ENCODE peak calls at places on chromosomes 16 and 17, in seven cellular contexts. One of them, this sample, is unnamed.

GRCh38 chr16:89742948-89743347 is 21.6 kb downstream of the ZNF276 start:
- DNase-seq in osteocyte: no peak
- DNase-seq in MCF 10A: no peak
- DNase-seq in Peyer's patch: no peak
- DNase-seq in NB4: no peak
- DNase-seq in breast epithelium: no peak
- DNase-seq in RWPE1: no peak
- DNase-seq in this sample: no peak

GRCh38 chr17:62965149-62965648 is 836 bp upstream of the TANC2 start:
- DNase-seq in Peyer's patch: no peak
- DNase-seq in RWPE1: no peak
- DNase-seq in osteocyte: no peak
- DNase-seq in NB4: peak
- DNase-seq in breast epithelium: no peak
- DNase-seq in MCF 10A: no peak
- DNase-seq in this sample: no peak

GRCh38 chr17:67800495-67800928 is 24.8 kb upstream of the BPTF start:
- DNase-seq in breast epithelium: peak
- DNase-seq in RWPE1: no peak
- DNase-seq in MCF 10A: peak
- DNase-seq in Peyer's patch: peak
- DNase-seq in NB4: peak
- DNase-seq in osteocyte: peak
- DNase-seq in this sample: peak

GRCh38 chr16:51134269-51134812 is 16.7 kb downstream of the SALL1 start:
- DNase-seq in RWPE1: no peak
- DNase-seq in NB4: no peak
- DNase-seq in Peyer's patch: no peak
- DNase-seq in breast epithelium: no peak
- DNase-seq in osteocyte: no peak
- DNase-seq in MCF 10A: no peak
- DNase-seq in this sample: no peak

GRCh38 chr16:4714996-4715395 is 19.1 kb downstream of the ANKS3 start:
- DNase-seq in MCF 10A: no peak
- DNase-seq in Peyer's patch: no peak
- DNase-seq in NB4: no peak
- DNase-seq in osteocyte: no peak
- DNase-seq in breast epithelium: no peak
- DNase-seq in RWPE1: no peak
- DNase-seq in this sample: no peak

GRCh38 chr17:65930140-65930715 is 261.7 kb downstream of the CEP112 start:
- DNase-seq in Peyer's patch: no peak
- DNase-seq in RWPE1: no peak
- DNase-seq in breast epithelium: no peak
- DNase-seq in MCF 10A: no peak
- DNase-seq in NB4: no peak
- DNase-seq in osteocyte: no peak
- DNase-seq in this sample: no peak

GRCh38 chr16:21260870-21261791 is 17.0 kb downstream of the CRYM start:
- DNase-seq in breast epithelium: no peak
- DNase-seq in NB4: no peak
- DNase-seq in MCF 10A: peak
- DNase-seq in osteocyte: no peak
- DNase-seq in Peyer's patch: peak
- DNase-seq in RWPE1: peak
- DNase-seq in this sample: peak

GRCh38 chr16:72848759-72849664 is 198.9 kb downstream of the ZFHX3 start:
- DNase-seq in MCF 10A: peak
- DNase-seq in Peyer's patch: peak
- DNase-seq in RWPE1: peak
- DNase-seq in breast epithelium: peak
- DNase-seq in osteocyte: peak
- DNase-seq in NB4: no peak
- DNase-seq in this sample: peak

GRCh38 chr17:42180922-42181850 is at the start of gene KCNH4:
- DNase-seq in MCF 10A: peak
- DNase-seq in NB4: peak
- DNase-seq in osteocyte: no peak
- DNase-seq in breast epithelium: no peak
- DNase-seq in Peyer's patch: peak
- DNase-seq in RWPE1: peak
- DNase-seq in this sample: peak

GRCh38 chr17:19645608-19646250 is 2.8 kb upstream of the ALDH3A2 start:
- DNase-seq in RWPE1: no peak
- DNase-seq in osteocyte: no peak
- DNase-seq in breast epithelium: no peak
- DNase-seq in MCF 10A: peak
- DNase-seq in NB4: peak
- DNase-seq in Peyer's patch: peak
- DNase-seq in this sample: peak

GRCh38 chr17:17507465-17508011 is 11.3 kb upstream of the RASD1 start:
- DNase-seq in breast epithelium: peak
- DNase-seq in NB4: no peak
- DNase-seq in Peyer's patch: peak
- DNase-seq in RWPE1: no peak
- DNase-seq in MCF 10A: no peak
- DNase-seq in osteocyte: no peak
- DNase-seq in this sample: no peak

GRCh38 chr17:76781056-76781982 is 43.4 kb downstream of the MFSD11 start:
- DNase-seq in Peyer's patch: no peak
- DNase-seq in NB4: peak
- DNase-seq in RWPE1: no peak
- DNase-seq in MCF 10A: no peak
- DNase-seq in osteocyte: no peak
- DNase-seq in breast epithelium: no peak
- DNase-seq in this sample: no peak

DNA sequence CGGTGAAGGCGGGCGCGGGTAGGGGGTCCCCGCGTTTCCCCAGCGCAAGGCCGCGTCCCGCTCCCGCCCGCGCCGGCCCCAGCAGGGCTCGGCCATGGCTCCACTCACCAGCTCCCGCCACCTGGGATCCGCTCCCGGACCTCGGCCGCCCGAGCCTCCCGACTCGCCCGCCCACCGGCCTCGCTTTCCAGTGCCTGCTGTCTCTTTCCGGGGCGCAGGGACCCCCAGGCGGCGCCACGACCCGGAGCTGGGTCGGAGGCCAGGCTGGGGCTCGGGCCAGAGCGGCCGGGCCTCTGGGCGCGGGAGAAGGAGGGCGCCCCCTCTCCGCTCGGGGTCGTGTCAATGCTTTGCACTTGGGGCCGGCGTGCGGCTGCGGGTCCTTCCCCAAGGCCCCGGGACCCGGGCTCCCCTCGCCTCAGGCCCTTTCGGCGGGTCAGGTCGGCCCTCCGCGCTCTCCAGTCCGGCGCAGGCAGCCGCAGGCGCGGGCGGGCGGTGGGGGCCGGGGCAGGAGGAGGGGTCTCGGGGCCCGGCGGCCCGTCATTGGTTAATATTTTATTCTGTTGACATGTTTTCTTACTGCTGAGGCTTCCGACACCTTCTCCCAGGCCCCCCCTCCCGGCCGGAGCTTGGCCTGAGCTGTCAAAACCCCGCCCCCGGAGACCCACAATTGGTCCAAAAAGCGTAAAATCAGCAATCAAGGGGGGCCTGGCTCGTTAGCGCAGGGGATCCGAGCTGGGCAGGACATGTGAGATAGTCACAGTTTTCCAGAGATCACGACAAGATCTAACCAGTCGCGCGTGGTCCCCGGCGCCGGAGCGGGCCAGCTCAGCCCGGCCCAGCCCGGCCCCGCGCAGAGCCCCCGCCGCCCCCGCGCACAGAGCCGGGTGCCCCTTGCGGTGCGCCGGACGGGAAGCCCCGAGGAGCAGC is at the start of gene TBX2:
- DNase-seq in NB4: no peak
- DNase-seq in RWPE1: peak
- DNase-seq in Peyer's patch: peak
- DNase-seq in breast epithelium: no peak
- DNase-seq in MCF 10A: peak
- DNase-seq in osteocyte: peak
- DNase-seq in this sample: peak
- TF ChIP-seq CTCF in NB4: no peak
- TF ChIP-seq CTCF in RWPE1: no peak
- TF ChIP-seq CTCF in Peyer's patch: no peak
- TF ChIP-seq CTCF in breast epithelium: no peak
- TF ChIP-seq CTCF in MCF 10A: no peak
- TF ChIP-seq CTCF in osteocyte: peak
- TF ChIP-seq CTCF in this sample: no peak

GRCh38 chr17:79075861-79076406 is 1.3 kb downstream of the ENGASE start:
- DNase-seq in NB4: no peak
- DNase-seq in RWPE1: no peak
- DNase-seq in MCF 10A: no peak
- DNase-seq in breast epithelium: no peak
- DNase-seq in osteocyte: no peak
- DNase-seq in Peyer's patch: peak
- DNase-seq in this sample: no peak

GRCh38 chr17:79073016-79073705 is 1.5 kb upstream of the ENGASE start:
- DNase-seq in MCF 10A: no peak
- DNase-seq in RWPE1: no peak
- DNase-seq in Peyer's patch: peak
- DNase-seq in breast epithelium: no peak
- DNase-seq in osteocyte: no peak
- DNase-seq in NB4: no peak
- DNase-seq in this sample: no peak

GRCh38 chr17:79075433-79075805 is 795 bp downstream of the ENGASE start:
- DNase-seq in MCF 10A: no peak
- DNase-seq in NB4: peak
- DNase-seq in RWPE1: no peak
- DNase-seq in osteocyte: no peak
- DNase-seq in Peyer's patch: no peak
- DNase-seq in breast epithelium: no peak
- DNase-seq in this sample: no peak

GRCh38 chr17:79073706-79074088 is 927 bp upstream of the ENGASE start:
- DNase-seq in RWPE1: no peak
- DNase-seq in NB4: no peak
- DNase-seq in breast epithelium: no peak
- DNase-seq in MCF 10A: no peak
- DNase-seq in osteocyte: no peak
- DNase-seq in Peyer's patch: peak
- DNase-seq in this sample: no peak

DNA sequence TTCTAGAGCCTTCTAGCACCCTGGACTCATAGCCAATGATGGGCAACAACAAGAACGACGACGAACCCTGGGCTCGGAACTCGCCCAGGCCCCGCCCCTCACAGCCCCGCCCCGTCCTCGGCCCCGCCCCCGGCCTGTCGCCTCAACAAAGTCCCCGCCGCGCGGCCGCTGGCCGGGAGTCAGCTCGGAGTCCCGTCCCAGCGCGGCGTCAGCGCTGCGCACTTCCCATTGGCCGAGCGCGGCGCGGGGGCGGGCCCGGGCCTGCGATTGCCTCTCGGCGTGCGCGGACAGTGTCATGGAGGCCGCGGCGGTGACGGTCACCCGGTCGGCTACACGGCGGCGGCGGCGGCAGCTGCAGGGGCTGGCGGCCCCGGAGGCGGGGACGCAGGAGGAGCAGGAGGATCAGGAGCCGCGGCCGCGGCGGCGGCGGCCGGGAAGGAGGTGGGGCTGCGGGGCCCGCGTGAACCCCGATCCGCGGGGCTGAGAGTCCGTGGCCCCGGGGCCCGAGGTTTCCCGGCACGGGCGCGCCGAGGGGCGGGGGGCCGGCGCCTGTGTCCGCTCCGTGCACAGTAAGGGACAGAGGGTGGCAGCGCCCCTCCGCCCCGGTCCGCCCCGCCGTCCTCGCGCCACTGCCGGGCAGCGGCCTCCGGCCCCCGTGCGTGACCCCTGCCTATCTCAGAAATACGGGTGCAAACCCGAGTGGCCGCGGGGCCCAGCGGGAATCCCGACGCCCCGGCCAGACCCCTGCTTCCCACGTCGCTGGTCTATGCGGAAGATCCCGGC is at the start of gene ENGASE:
- DNase-seq in MCF 10A: peak
- DNase-seq in RWPE1: peak
- DNase-seq in NB4: peak
- DNase-seq in osteocyte: peak
- DNase-seq in Peyer's patch: peak
- DNase-seq in breast epithelium: peak
- DNase-seq in this sample: peak
- TF ChIP-seq CTCF in MCF 10A: no peak
- TF ChIP-seq CTCF in RWPE1: no peak
- TF ChIP-seq CTCF in NB4: no peak
- TF ChIP-seq CTCF in osteocyte: no peak
- TF ChIP-seq CTCF in Peyer's patch: no peak
- TF ChIP-seq CTCF in breast epithelium: no peak
- TF ChIP-seq CTCF in this sample: no peak

GRCh38 chr17:4035081-4035680 is 70.9 kb upstream of the ATP2A3 start:
- DNase-seq in RWPE1: no peak
- DNase-seq in Peyer's patch: no peak
- DNase-seq in breast epithelium: no peak
- DNase-seq in MCF 10A: no peak
- DNase-seq in NB4: no peak
- DNase-seq in osteocyte: no peak
- DNase-seq in this sample: no peak
- TF ChIP-seq CTCF in RWPE1: no peak
- TF ChIP-seq CTCF in Peyer's patch: no peak
- TF ChIP-seq CTCF in breast epithelium: no peak
- TF ChIP-seq CTCF in MCF 10A: no peak
- TF ChIP-seq CTCF in NB4: no peak
- TF ChIP-seq CTCF in osteocyte: no peak
- TF ChIP-seq CTCF in this sample: no peak

DNA sequence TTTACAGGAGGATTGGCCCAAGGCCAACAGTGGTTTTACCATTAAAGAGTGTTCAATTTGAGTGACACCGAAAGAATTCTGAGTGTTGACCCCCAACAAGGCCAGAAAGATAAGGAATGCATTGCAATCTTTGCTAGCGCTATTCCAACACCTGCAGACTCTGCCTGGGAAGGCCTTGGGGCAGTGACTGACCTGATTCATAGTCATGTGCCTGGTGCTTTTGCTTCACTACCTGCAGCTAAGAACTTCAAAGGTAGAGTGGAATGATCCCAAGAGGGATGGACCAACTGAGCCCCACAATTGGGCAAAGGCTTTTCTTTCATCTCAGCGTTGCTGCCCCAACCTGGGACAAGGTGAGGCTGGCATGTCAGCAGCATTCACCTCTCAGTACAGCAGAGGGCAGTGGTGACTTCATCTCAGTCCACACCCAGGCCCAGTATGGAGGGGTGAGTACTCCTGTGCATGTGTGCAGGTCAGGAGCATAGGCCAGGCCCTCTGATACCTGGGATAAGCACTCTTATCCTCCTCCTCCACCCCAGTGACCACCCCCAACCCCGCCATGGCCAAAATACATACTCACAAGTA is 149.6 kb upstream of the GNAO1 start:
- DNase-seq in breast epithelium: no peak
- DNase-seq in Peyer's patch: no peak
- DNase-seq in NB4: peak
- DNase-seq in MCF 10A: peak
- DNase-seq in RWPE1: peak
- DNase-seq in osteocyte: no peak
- DNase-seq in this sample: no peak
- TF ChIP-seq CTCF in breast epithelium: peak
- TF ChIP-seq CTCF in Peyer's patch: peak
- TF ChIP-seq CTCF in NB4: peak
- TF ChIP-seq CTCF in MCF 10A: peak
- TF ChIP-seq CTCF in RWPE1: no peak
- TF ChIP-seq CTCF in osteocyte: peak
- TF ChIP-seq CTCF in this sample: no peak

This sample was measured in brain microvascular endothelial cell.